ENCODE peak calls at places on chromosome X, in ten cellular contexts. One of them, this sample, is unnamed.

GRCh38 chrX:68872171-68872570 is 43.4 kb downstream of the EFNB1 start:
- DNase-seq in central memory CD4-positive, alpha-beta T cell: no peak
- DNase-seq in adrenal gland: no peak
- DNase-seq in occipital lobe: no peak
- DNase-seq in stimulated activated CD8-positive, alpha-beta memory T cell treated with anti-CD3 and anti-CD28 coated beads, Interleukin-2, amount 100 ng/mL, for 1 hour: no peak
- DNase-seq in NCI-H510A treated with DMSO at 0.1 percent for 48 hours: no peak
- DNase-seq in NCI-H1105 treated with DMSO at 0.1 percent for 48 hours: no peak
- DNase-seq in stimulated activated CD4-positive, alpha-beta T cell treated with anti-CD3 and anti-CD28 coated beads, Interleukin-15, amount 100 ng/mL, for 48 hours: no peak
- DNase-seq in A549: no peak
- DNase-seq in RWPE1: peak
- DNase-seq in this sample: no peak

GRCh38 chrX:13179100-13179499 is 134.7 kb upstream of the FAM9C start:
- DNase-seq in central memory CD4-positive, alpha-beta T cell: no peak
- DNase-seq in adrenal gland: no peak
- DNase-seq in occipital lobe: no peak
- DNase-seq in stimulated activated CD8-positive, alpha-beta memory T cell treated with anti-CD3 and anti-CD28 coated beads, Interleukin-2, amount 100 ng/mL, for 1 hour: no peak
- DNase-seq in NCI-H510A treated with DMSO at 0.1 percent for 48 hours: no peak
- DNase-seq in NCI-H1105 treated with DMSO at 0.1 percent for 48 hours: no peak
- DNase-seq in stimulated activated CD4-positive, alpha-beta T cell treated with anti-CD3 and anti-CD28 coated beads, Interleukin-15, amount 100 ng/mL, for 48 hours: no peak
- DNase-seq in A549: no peak
- DNase-seq in RWPE1: peak
- DNase-seq in this sample: no peak

GRCh38 chrX:141936080-141936479 is 32.4 kb downstream of the MAGEC1 start:
- DNase-seq in central memory CD4-positive, alpha-beta T cell: no peak
- DNase-seq in adrenal gland: no peak
- DNase-seq in occipital lobe: no peak
- DNase-seq in stimulated activated CD8-positive, alpha-beta memory T cell treated with anti-CD3 and anti-CD28 coated beads, Interleukin-2, amount 100 ng/mL, for 1 hour: no peak
- DNase-seq in NCI-H510A treated with DMSO at 0.1 percent for 48 hours: no peak
- DNase-seq in NCI-H1105 treated with DMSO at 0.1 percent for 48 hours: peak
- DNase-seq in stimulated activated CD4-positive, alpha-beta T cell treated with anti-CD3 and anti-CD28 coated beads, Interleukin-15, amount 100 ng/mL, for 48 hours: no peak
- DNase-seq in A549: peak
- DNase-seq in RWPE1: no peak
- DNase-seq in this sample: no peak

GRCh38 chrX:43971966-43972961 is 926 bp downstream of the NDP start:
- DNase-seq in central memory CD4-positive, alpha-beta T cell: no peak
- DNase-seq in adrenal gland: no peak
- DNase-seq in occipital lobe: no peak
- DNase-seq in stimulated activated CD8-positive, alpha-beta memory T cell treated with anti-CD3 and anti-CD28 coated beads, Interleukin-2, amount 100 ng/mL, for 1 hour: no peak
- DNase-seq in NCI-H510A treated with DMSO at 0.1 percent for 48 hours: no peak
- DNase-seq in NCI-H1105 treated with DMSO at 0.1 percent for 48 hours: peak
- DNase-seq in stimulated activated CD4-positive, alpha-beta T cell treated with anti-CD3 and anti-CD28 coated beads, Interleukin-15, amount 100 ng/mL, for 48 hours: no peak
- DNase-seq in A549: no peak
- DNase-seq in RWPE1: no peak
- DNase-seq in this sample: no peak

GRCh38 chrX:103483720-103484119 is 35.6 kb downstream of the RAB40A start:
- DNase-seq in central memory CD4-positive, alpha-beta T cell: peak
- DNase-seq in adrenal gland: no peak
- DNase-seq in occipital lobe: no peak
- DNase-seq in stimulated activated CD8-positive, alpha-beta memory T cell treated with anti-CD3 and anti-CD28 coated beads, Interleukin-2, amount 100 ng/mL, for 1 hour: no peak
- DNase-seq in NCI-H510A treated with DMSO at 0.1 percent for 48 hours: no peak
- DNase-seq in NCI-H1105 treated with DMSO at 0.1 percent for 48 hours: no peak
- DNase-seq in stimulated activated CD4-positive, alpha-beta T cell treated with anti-CD3 and anti-CD28 coated beads, Interleukin-15, amount 100 ng/mL, for 48 hours: no peak
- DNase-seq in A549: no peak
- DNase-seq in RWPE1: no peak
- DNase-seq in this sample: no peak

GRCh38 chrX:22392176-22392814 is 119.6 kb downstream of the CBLL2 start:
- DNase-seq in central memory CD4-positive, alpha-beta T cell: no peak
- DNase-seq in adrenal gland: no peak
- DNase-seq in occipital lobe: no peak
- DNase-seq in stimulated activated CD8-positive, alpha-beta memory T cell treated with anti-CD3 and anti-CD28 coated beads, Interleukin-2, amount 100 ng/mL, for 1 hour: no peak
- DNase-seq in NCI-H510A treated with DMSO at 0.1 percent for 48 hours: no peak
- DNase-seq in NCI-H1105 treated with DMSO at 0.1 percent for 48 hours: no peak
- DNase-seq in stimulated activated CD4-positive, alpha-beta T cell treated with anti-CD3 and anti-CD28 coated beads, Interleukin-15, amount 100 ng/mL, for 48 hours: no peak
- DNase-seq in A549: no peak
- DNase-seq in RWPE1: no peak
- DNase-seq in this sample: no peak

GRCh38 chrX:142483965-142484364 is 278.9 kb upstream of the MAGEC2 start:
- DNase-seq in central memory CD4-positive, alpha-beta T cell: no peak
- DNase-seq in adrenal gland: no peak
- DNase-seq in occipital lobe: no peak
- DNase-seq in stimulated activated CD8-positive, alpha-beta memory T cell treated with anti-CD3 and anti-CD28 coated beads, Interleukin-2, amount 100 ng/mL, for 1 hour: no peak
- DNase-seq in NCI-H510A treated with DMSO at 0.1 percent for 48 hours: no peak
- DNase-seq in NCI-H1105 treated with DMSO at 0.1 percent for 48 hours: no peak
- DNase-seq in stimulated activated CD4-positive, alpha-beta T cell treated with anti-CD3 and anti-CD28 coated beads, Interleukin-15, amount 100 ng/mL, for 48 hours: no peak
- DNase-seq in A549: no peak
- DNase-seq in RWPE1: no peak
- DNase-seq in this sample: no peak

GRCh38 chrX:97367149-97367548 is 483.4 kb downstream of the RPA4 start:
- DNase-seq in central memory CD4-positive, alpha-beta T cell: no peak
- DNase-seq in adrenal gland: no peak
- DNase-seq in occipital lobe: no peak
- DNase-seq in stimulated activated CD8-positive, alpha-beta memory T cell treated with anti-CD3 and anti-CD28 coated beads, Interleukin-2, amount 100 ng/mL, for 1 hour: no peak
- DNase-seq in NCI-H510A treated with DMSO at 0.1 percent for 48 hours: no peak
- DNase-seq in NCI-H1105 treated with DMSO at 0.1 percent for 48 hours: no peak
- DNase-seq in stimulated activated CD4-positive, alpha-beta T cell treated with anti-CD3 and anti-CD28 coated beads, Interleukin-15, amount 100 ng/mL, for 48 hours: no peak
- DNase-seq in A549: no peak
- DNase-seq in RWPE1: no peak
- DNase-seq in this sample: no peak

GRCh38 chrX:35006361-35006760 is 63.8 kb downstream of the FAM47B start:
- DNase-seq in central memory CD4-positive, alpha-beta T cell: no peak
- DNase-seq in adrenal gland: no peak
- DNase-seq in occipital lobe: no peak
- DNase-seq in stimulated activated CD8-positive, alpha-beta memory T cell treated with anti-CD3 and anti-CD28 coated beads, Interleukin-2, amount 100 ng/mL, for 1 hour: no peak
- DNase-seq in NCI-H510A treated with DMSO at 0.1 percent for 48 hours: no peak
- DNase-seq in NCI-H1105 treated with DMSO at 0.1 percent for 48 hours: no peak
- DNase-seq in stimulated activated CD4-positive, alpha-beta T cell treated with anti-CD3 and anti-CD28 coated beads, Interleukin-15, amount 100 ng/mL, for 48 hours: no peak
- DNase-seq in A549: no peak
- DNase-seq in RWPE1: no peak
- DNase-seq in this sample: no peak

GRCh38 chrX:107324493-107325310 is 118.3 kb downstream of the DNAAF6 start:
- DNase-seq in central memory CD4-positive, alpha-beta T cell: no peak
- DNase-seq in adrenal gland: peak
- DNase-seq in occipital lobe: no peak
- DNase-seq in stimulated activated CD8-positive, alpha-beta memory T cell treated with anti-CD3 and anti-CD28 coated beads, Interleukin-2, amount 100 ng/mL, for 1 hour: no peak
- DNase-seq in NCI-H510A treated with DMSO at 0.1 percent for 48 hours: no peak
- DNase-seq in NCI-H1105 treated with DMSO at 0.1 percent for 48 hours: no peak
- DNase-seq in stimulated activated CD4-positive, alpha-beta T cell treated with anti-CD3 and anti-CD28 coated beads, Interleukin-15, amount 100 ng/mL, for 48 hours: no peak
- DNase-seq in A549: peak
- DNase-seq in RWPE1: peak
- DNase-seq in this sample: no peak

GRCh38 chrX:78522601-78523000 is 136.5 kb downstream of the RTL3 start:
- DNase-seq in central memory CD4-positive, alpha-beta T cell: no peak
- DNase-seq in adrenal gland: no peak
- DNase-seq in occipital lobe: no peak
- DNase-seq in stimulated activated CD8-positive, alpha-beta memory T cell treated with anti-CD3 and anti-CD28 coated beads, Interleukin-2, amount 100 ng/mL, for 1 hour: no peak
- DNase-seq in NCI-H510A treated with DMSO at 0.1 percent for 48 hours: no peak
- DNase-seq in NCI-H1105 treated with DMSO at 0.1 percent for 48 hours: no peak
- DNase-seq in stimulated activated CD4-positive, alpha-beta T cell treated with anti-CD3 and anti-CD28 coated beads, Interleukin-15, amount 100 ng/mL, for 48 hours: no peak
- DNase-seq in A549: no peak
- DNase-seq in RWPE1: no peak
- DNase-seq in this sample: no peak

GRCh38 chrX:125205084-125205917 is 114.4 kb upstream of the TEX13C start:
- DNase-seq in central memory CD4-positive, alpha-beta T cell: no peak
- DNase-seq in adrenal gland: peak
- DNase-seq in occipital lobe: peak
- DNase-seq in stimulated activated CD8-positive, alpha-beta memory T cell treated with anti-CD3 and anti-CD28 coated beads, Interleukin-2, amount 100 ng/mL, for 1 hour: no peak
- DNase-seq in NCI-H510A treated with DMSO at 0.1 percent for 48 hours: peak
- DNase-seq in NCI-H1105 treated with DMSO at 0.1 percent for 48 hours: peak
- DNase-seq in stimulated activated CD4-positive, alpha-beta T cell treated with anti-CD3 and anti-CD28 coated beads, Interleukin-15, amount 100 ng/mL, for 48 hours: no peak
- DNase-seq in A549: peak
- DNase-seq in RWPE1: peak
- DNase-seq in this sample: no peak

GRCh38 chrX:45715787-45716186 is 515.1 kb upstream of the DIPK2B start:
- DNase-seq in central memory CD4-positive, alpha-beta T cell: no peak
- DNase-seq in adrenal gland: no peak
- DNase-seq in occipital lobe: no peak
- DNase-seq in stimulated activated CD8-positive, alpha-beta memory T cell treated with anti-CD3 and anti-CD28 coated beads, Interleukin-2, amount 100 ng/mL, for 1 hour: no peak
- DNase-seq in NCI-H510A treated with DMSO at 0.1 percent for 48 hours: no peak
- DNase-seq in NCI-H1105 treated with DMSO at 0.1 percent for 48 hours: no peak
- DNase-seq in stimulated activated CD4-positive, alpha-beta T cell treated with anti-CD3 and anti-CD28 coated beads, Interleukin-15, amount 100 ng/mL, for 48 hours: no peak
- DNase-seq in A549: no peak
- DNase-seq in RWPE1: no peak
- DNase-seq in this sample: no peak

GRCh38 chrX:153517421-153517820 is at the start of gene ATP2B3:
- DNase-seq in central memory CD4-positive, alpha-beta T cell: no peak
- DNase-seq in adrenal gland: no peak
- DNase-seq in occipital lobe: no peak
- DNase-seq in stimulated activated CD8-positive, alpha-beta memory T cell treated with anti-CD3 and anti-CD28 coated beads, Interleukin-2, amount 100 ng/mL, for 1 hour: no peak
- DNase-seq in NCI-H510A treated with DMSO at 0.1 percent for 48 hours: no peak
- DNase-seq in NCI-H1105 treated with DMSO at 0.1 percent for 48 hours: no peak
- DNase-seq in stimulated activated CD4-positive, alpha-beta T cell treated with anti-CD3 and anti-CD28 coated beads, Interleukin-15, amount 100 ng/mL, for 48 hours: no peak
- DNase-seq in A549: no peak
- DNase-seq in RWPE1: no peak
- DNase-seq in this sample: no peak

This sample was measured in HCT116.